ENCODE peak calls at places on chromosomes 13 and 19, in five cellular contexts. One of them, this sample, is unnamed.

GRCh38 chr13:50192272-50192813 is 177.1 kb downstream of the KCNRG start:
- DNase-seq in IMR-90: no peak
- DNase-seq in neuronal stem cell: no peak
- DNase-seq in H9: no peak
- DNase-seq in H1: no peak
- DNase-seq in this sample: no peak

GRCh38 chr13:30253830-30254229 is 53.5 kb downstream of the KATNAL1 start:
- DNase-seq in IMR-90: no peak
- DNase-seq in neuronal stem cell: no peak
- DNase-seq in H9: no peak
- DNase-seq in H1: no peak
- DNase-seq in this sample: no peak

GRCh38 chr13:53782400-53783030 is 753.9 kb downstream of the OLFM4 start:
- DNase-seq in IMR-90: peak; percentile 17
- DNase-seq in neuronal stem cell: peak; percentile 63
- DNase-seq in H9: peak; percentile 33
- DNase-seq in H1: no peak
- DNase-seq in this sample: peak; percentile 75

GRCh38 chr19:38055040-38055439 is 148.0 kb downstream of the SIPA1L3 start:
- DNase-seq in IMR-90: no peak
- DNase-seq in neuronal stem cell: no peak
- DNase-seq in H9: no peak
- DNase-seq in H1: no peak
- DNase-seq in this sample: peak; percentile 41

GRCh38 chr13:104782741-104783140 is 1716.5 kb upstream of the SLC10A2 start:
- DNase-seq in IMR-90: no peak
- DNase-seq in neuronal stem cell: no peak
- DNase-seq in H9: no peak
- DNase-seq in H1: no peak
- DNase-seq in this sample: no peak

GRCh38 chr13:48431987-48432615 is 19.2 kb upstream of the LPAR6 start:
- DNase-seq in IMR-90: no peak
- DNase-seq in neuronal stem cell: no peak
- DNase-seq in H9: no peak
- DNase-seq in H1: no peak
- DNase-seq in this sample: no peak

GRCh38 chr13:23921451-23921888 is 24.2 kb upstream of the C1QTNF9B start:
- DNase-seq in IMR-90: peak; percentile 66
- DNase-seq in neuronal stem cell: peak; percentile 39
- DNase-seq in H9: peak; percentile 68
- DNase-seq in H1: peak; percentile 54
- DNase-seq in this sample: peak; percentile 93

GRCh38 chr19:16457195-16457953 is 14.4 kb downstream of the EPS15L1 start:
- DNase-seq in IMR-90: peak; percentile 26
- DNase-seq in neuronal stem cell: no peak
- DNase-seq in H9: no peak
- DNase-seq in H1: no peak
- DNase-seq in this sample: no peak

GRCh38 chr19:39390460-39390758 is 497 bp downstream of the PAF1 start:
- DNase-seq in IMR-90: no peak
- DNase-seq in neuronal stem cell: no peak
- DNase-seq in H9: no peak
- DNase-seq in H1: no peak
- DNase-seq in this sample: no peak

DNA sequence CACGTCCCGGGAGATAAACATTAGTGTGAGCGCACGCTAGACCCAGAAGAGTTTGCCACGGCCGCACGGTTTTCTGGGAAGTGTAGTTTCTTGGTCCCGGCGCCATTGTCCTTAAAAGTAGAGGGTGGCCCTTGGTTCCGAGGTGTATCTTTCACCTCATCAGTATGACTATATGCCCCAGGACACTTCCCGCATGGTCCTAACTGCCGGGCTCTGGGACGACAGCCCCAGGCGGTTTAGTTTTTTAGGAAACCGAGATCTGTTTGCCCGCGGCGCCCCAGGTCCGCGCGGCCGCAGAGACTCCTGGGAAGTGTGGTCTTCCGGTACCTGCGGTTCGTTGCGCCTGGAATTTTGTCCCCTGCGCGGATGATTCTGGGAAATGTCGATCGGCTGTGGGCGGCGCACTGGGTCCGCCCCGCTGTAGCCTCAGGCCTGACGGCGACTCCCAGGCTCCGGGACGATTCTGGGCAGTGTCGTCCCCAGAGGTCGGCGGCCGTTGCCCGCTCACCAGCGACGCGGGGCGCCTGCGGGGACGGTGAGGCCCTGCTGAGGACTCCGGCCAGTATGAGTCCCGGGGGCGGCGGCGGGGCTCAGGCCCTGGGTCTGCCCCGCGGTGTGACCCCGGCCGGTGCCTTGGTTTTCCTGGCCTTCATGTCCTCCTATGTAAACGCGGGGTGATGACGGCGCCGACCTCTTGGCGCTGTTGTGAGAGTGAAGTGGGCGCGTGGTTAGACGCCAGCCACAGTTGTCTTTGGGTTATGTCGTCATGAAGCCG is at the start of gene ZNF181:
- DNase-seq in IMR-90: peak; percentile 86
- DNase-seq in neuronal stem cell: peak; percentile 87
- DNase-seq in H9: peak; percentile 91
- DNase-seq in H1: peak; percentile 67
- DNase-seq in this sample: peak; percentile 97
- H3K4ac ChIP-seq in IMR-90: peak within 1 kb of the TSS; percentile 97
- H3K4ac ChIP-seq in neuronal stem cell: no peak within 1 kb of the TSS
- H3K4ac ChIP-seq in H9: no peak within 1 kb of the TSS
- H3K4ac ChIP-seq in H1: no peak within 1 kb of the TSS
- H3K4ac ChIP-seq in this sample: peak within 1 kb of the TSS; percentile 29

GRCh38 chr19:3105641-3106508 is 11.7 kb downstream of the GNA11 start:
- DNase-seq in IMR-90: no peak
- DNase-seq in neuronal stem cell: no peak
- DNase-seq in H9: no peak
- DNase-seq in H1: no peak
- DNase-seq in this sample: no peak

GRCh38 chr19:3107658-3108057 is 13.5 kb downstream of the GNA11 start:
- DNase-seq in IMR-90: no peak
- DNase-seq in neuronal stem cell: no peak
- DNase-seq in H9: no peak
- DNase-seq in H1: no peak
- DNase-seq in this sample: no peak

GRCh38 chr19:3104708-3104983 is 10.5 kb downstream of the GNA11 start:
- DNase-seq in IMR-90: no peak
- DNase-seq in neuronal stem cell: no peak
- DNase-seq in H9: no peak
- DNase-seq in H1: no peak
- DNase-seq in this sample: no peak

GRCh38 chr19:3108775-3109174 is 14.6 kb downstream of the GNA11 start:
- DNase-seq in IMR-90: peak; percentile 50
- DNase-seq in neuronal stem cell: peak; percentile 56
- DNase-seq in H9: peak; percentile 82
- DNase-seq in H1: peak; percentile 61
- DNase-seq in this sample: peak; percentile 76

DNA sequence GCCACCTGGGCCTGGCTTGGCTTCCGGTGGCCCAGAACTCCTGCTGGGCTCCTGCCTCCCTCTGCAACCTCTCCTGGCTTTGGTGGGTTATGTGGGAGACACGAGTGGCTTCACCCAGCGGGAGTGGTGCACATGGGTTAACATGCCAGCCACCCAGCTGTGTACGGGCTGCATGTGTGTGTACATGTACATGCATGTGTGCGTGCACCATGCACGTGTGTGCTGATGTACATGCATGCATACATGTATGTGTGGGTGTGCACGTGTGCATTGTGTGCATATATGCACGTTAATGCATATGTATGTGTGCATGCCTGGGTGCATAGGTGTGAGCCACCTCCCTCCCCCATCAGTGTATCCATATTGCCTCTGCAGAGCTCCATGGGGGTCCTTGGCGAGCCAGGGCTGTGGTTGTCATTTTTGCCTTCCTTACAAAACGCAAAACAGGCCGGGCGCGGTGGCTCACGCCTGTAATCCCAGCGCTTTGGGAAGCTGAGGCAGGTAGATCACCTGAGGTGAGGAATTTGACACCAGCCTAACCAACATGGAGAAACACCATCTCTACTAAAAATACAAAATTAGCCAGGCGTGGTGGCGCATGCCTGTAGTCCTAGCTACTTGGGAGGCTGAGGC is 12.5 kb downstream of the GNA11 start:
- DNase-seq in IMR-90: no peak
- DNase-seq in neuronal stem cell: no peak
- DNase-seq in H9: no peak
- DNase-seq in H1: no peak
- DNase-seq in this sample: no peak
- H3K4me1 ChIP-seq in IMR-90: no peaks in the 10 kb centered on the region
- H3K4me1 ChIP-seq in neuronal stem cell: peaks cover 5% of the 10 kb centered on the region
- H3K4me1 ChIP-seq in H9: no peaks in the 10 kb centered on the region
- H3K4me1 ChIP-seq in H1: no peaks in the 10 kb centered on the region
- H3K4me1 ChIP-seq in this sample: no peaks in the 10 kb centered on the region

GRCh38 chr19:7987084-7987768 is 18.2 kb downstream of the ELAVL1 start:
- DNase-seq in IMR-90: no peak
- DNase-seq in neuronal stem cell: no peak
- DNase-seq in H9: no peak
- DNase-seq in H1: no peak
- DNase-seq in this sample: no peak
- H3K4ac ChIP-seq in IMR-90: peak overlapping the region; percentile 30
- H3K4ac ChIP-seq in neuronal stem cell: no peak overlapping the region
- H3K4ac ChIP-seq in H9: no peak overlapping the region
- H3K4ac ChIP-seq in H1: no peak overlapping the region
- H3K4ac ChIP-seq in this sample: no peak overlapping the region

DNA sequence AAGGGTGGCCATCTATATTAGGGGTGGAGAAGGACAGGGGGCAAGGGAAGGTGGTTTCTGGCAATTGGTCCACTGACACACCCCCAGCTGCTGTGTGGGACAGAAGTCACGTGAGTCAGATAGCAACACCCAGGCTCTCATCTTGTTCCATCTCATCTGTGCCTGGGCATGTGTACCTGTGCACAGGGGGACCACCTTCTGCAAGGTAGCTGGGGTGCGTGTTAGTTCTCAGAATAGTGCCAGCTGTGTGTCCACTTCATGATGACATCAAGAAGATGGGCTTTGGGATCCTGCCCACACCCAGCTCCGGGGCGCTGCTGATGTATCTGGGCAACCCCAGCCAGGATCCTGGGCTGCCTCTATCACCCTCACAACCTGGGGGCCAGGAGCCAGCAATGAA is 38.6 kb downstream of the COL4A2 start:
- DNase-seq in IMR-90: no peak
- DNase-seq in neuronal stem cell: no peak
- DNase-seq in H9: no peak
- DNase-seq in H1: no peak
- DNase-seq in this sample: no peak
- H3K4me1 ChIP-seq in IMR-90: peaks cover 31% of the 10 kb centered on the region
- H3K4me1 ChIP-seq in neuronal stem cell: peaks cover 13% of the 10 kb centered on the region
- H3K4me1 ChIP-seq in H9: peaks cover 4% of the 10 kb centered on the region
- H3K4me1 ChIP-seq in H1: peaks cover 15% of the 10 kb centered on the region
- H3K4me1 ChIP-seq in this sample: peaks cover under 1% of the 10 kb centered on the region

GRCh38 chr13:21020581-21020980 is 40.8 kb downstream of the LATS2 start:
- DNase-seq in IMR-90: no peak
- DNase-seq in neuronal stem cell: no peak
- DNase-seq in H9: peak; percentile 14
- DNase-seq in H1: no peak
- DNase-seq in this sample: no peak
- H3K4ac ChIP-seq in IMR-90: peak overlapping the region; percentile 17
- H3K4ac ChIP-seq in neuronal stem cell: no peak overlapping the region
- H3K4ac ChIP-seq in H9: no peak overlapping the region
- H3K4ac ChIP-seq in H1: no peak overlapping the region
- H3K4ac ChIP-seq in this sample: no peak overlapping the region